ENCODE peak calls at places on chromosome 16, in nine cellular contexts. M is HFF-Myc, S is fibroblast of villous mesenchyme, T is SK-N-DZ, X is uterus, G is left colon, Q is Caki2, J is T-helper 17 cell, I is fibroblast of mammary gland. F is an unnamed sample.

GRCh38 chr16:84071151-84071550 is 28.6 kb upstream of the SLC38A8 start:
- DNase-seq in X (no peak), T (no peak), Q (no peak), I (no peak), S (no peak), G (no peak), J (no peak), M (no peak), F (no peak)

GRCh38 chr16:78129349-78129748 is 29.9 kb downstream of the WWOX start:
- DNase-seq in T (no peak), I (peak), G (no peak), Q (no peak), M (no peak), X (no peak), J (no peak), S (peak), F (no peak)

GRCh38 chr16:77211880-77212735 is 12.9 kb downstream of the SYCE1L start:
- DNase-seq in S (peak), G (peak), J (peak), X (peak), T (peak), M (no peak), Q (peak), I (no peak), F (peak)

GRCh38 chr16:69930117-69930776 is 20.9 kb upstream of the CLEC18A start:
- DNase-seq in I (peak), M (no peak), G (peak), S (peak), Q (peak), T (peak), J (peak), X (peak), F (peak)

GRCh38 chr16:11742041-11742535 is 569 bp downstream of the TXNDC11 start:
- DNase-seq in M (no peak), X (peak), S (no peak), G (peak), J (no peak), T (peak), I (no peak), Q (no peak), F (no peak)

GRCh38 chr16:52389045-52389444 is 157.9 kb downstream of the TOX3 start:
- DNase-seq in S (no peak), Q (no peak), M (no peak), T (no peak), X (no peak), G (no peak), J (no peak), I (no peak), F (no peak)

GRCh38 chr16:67236551-67237395 is 9.8 kb downstream of the TMEM208 start:
- DNase-seq in J (peak), X (no peak), Q (peak), G (peak), M (no peak), T (peak), I (peak), S (peak), F (peak)

GRCh38 chr16:30972872-30973271 is 12.1 kb upstream of the HSD3B7 start:
- DNase-seq in M (no peak), T (no peak), S (no peak), J (no peak), G (no peak), X (no peak), I (no peak), Q (no peak), F (peak)

GRCh38 chr16:72986011-72986410 is 61.9 kb downstream of the ZFHX3 start:
- DNase-seq in M (no peak), I (peak), T (no peak), J (no peak), G (no peak), S (peak), X (peak), Q (no peak), F (no peak)

GRCh38 chr16:24918641-24919040 is 72.9 kb downstream of the SLC5A11 start:
- DNase-seq in J (no peak), S (no peak), X (no peak), T (no peak), M (no peak), Q (no peak), G (no peak), I (no peak), F (no peak)

F was measured in astrocyte of the hippocampus.